ENCODE peak calls at places on chromosomes 13 and 19, in four cellular contexts. U, F, B and T are unnamed samples.

GRCh38 chr19:51610576-51610975 is 19.6 kb downstream of the SIGLEC5 start:
- DNase-seq in U (no peak), F (no peak), B (no peak), T (no peak)

GRCh38 chr13:31803327-31803726 is 64.0 kb downstream of the RXFP2 start:
- DNase-seq in U (no peak), F (no peak), B (no peak), T (no peak)

GRCh38 chr19:13913352-13913751 is 7.4 kb downstream of the CC2D1A start:
- DNase-seq in U (no peak), F (no peak), B (no peak), T (no peak)

GRCh38 chr19:30817965-30818364 is 445.8 kb downstream of the ZNF536 start:
- DNase-seq in U (no peak), F (no peak), B (no peak), T (no peak)

GRCh38 chr13:20495087-20496023 is 30.3 kb downstream of the CRYL1 start:
- DNase-seq in U (peak), F (peak), B (peak), T (peak)

GRCh38 chr19:58033741-58034475 is at the start of gene ZSCAN1:
- DNase-seq in U (peak), F (no peak), B (no peak), T (no peak)

GRCh38 chr19:41702208-41702651 is 6.2 kb upstream of the CEACAM5 start:
- DNase-seq in U (no peak), F (no peak), B (no peak), T (no peak)

GRCh38 chr19:56441206-56441792 is 35.8 kb downstream of the ZNF667 start:
- DNase-seq in U (no peak), F (no peak), B (no peak), T (no peak)

GRCh38 chr19:45200614-45201013 is 22.0 kb downstream of the BLOC1S3 start:
- DNase-seq in U (peak), F (no peak), B (no peak), T (no peak)

GRCh38 chr19:51751655-51752054 is at the start of gene FPR1:
- DNase-seq in U (peak), F (peak), B (no peak), T (no peak)

GRCh38 chr19:9498183-9498902 is at the start of gene ZNF560:
- DNase-seq in U (peak), F (no peak), B (no peak), T (no peak)

GRCh38 chr19:10404888-10405808 is 1.8 kb upstream of the CDC37 start:
- DNase-seq in U (no peak), F (peak), B (no peak), T (peak)

GRCh38 chr13:27131202-27131623 is 40.4 kb downstream of the USP12 start:
- DNase-seq in U (peak), F (no peak), B (peak), T (peak)

GRCh38 chr19:2192862-2193261 is 29.1 kb downstream of the DOT1L start:
- DNase-seq in U (no peak), F (no peak), B (no peak), T (no peak)

GRCh38 chr19:2189880-2190279 is 26.1 kb downstream of the DOT1L start:
- DNase-seq in U (no peak), F (no peak), B (no peak), T (no peak)

GRCh38 chr19:2193807-2194206 is 30.1 kb downstream of the DOT1L start:
- DNase-seq in U (no peak), F (no peak), B (no peak), T (no peak)

GRCh38 chr19:2190848-2191455 is 27.2 kb downstream of the DOT1L start:
- DNase-seq in U (no peak), F (no peak), B (no peak), T (no peak)

DNA sequence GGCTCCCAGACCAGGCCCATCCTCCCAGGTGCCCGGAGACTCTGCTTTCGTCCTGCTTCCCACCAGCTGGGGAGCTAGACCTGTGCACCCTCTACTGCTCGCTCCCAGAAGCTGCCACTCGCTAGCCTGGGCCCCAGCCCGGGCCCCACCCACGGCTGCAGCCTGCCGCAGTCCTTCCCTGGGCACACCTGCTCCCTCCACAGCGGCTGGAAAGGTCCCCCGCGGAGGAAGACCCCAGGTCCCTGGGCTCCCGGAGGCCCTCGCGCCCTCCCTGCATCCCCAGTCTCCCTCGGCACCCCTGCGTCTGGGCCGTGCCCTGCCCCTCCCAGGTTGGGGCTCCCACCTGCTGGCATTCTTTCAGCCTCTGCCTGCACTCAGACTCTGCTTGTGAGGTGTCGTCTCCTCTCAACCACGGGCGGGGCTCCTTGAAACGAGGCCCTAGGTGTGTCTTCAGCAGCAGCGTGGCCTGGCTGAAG is 27.8 kb downstream of the DOT1L start:
- DNase-seq in U (no peak), F (no peak), B (no peak), T (no peak)
- TF ChIP-seq CTCF in U (no peak), F (no peak), B (no peak), T (no peak)

DNA sequence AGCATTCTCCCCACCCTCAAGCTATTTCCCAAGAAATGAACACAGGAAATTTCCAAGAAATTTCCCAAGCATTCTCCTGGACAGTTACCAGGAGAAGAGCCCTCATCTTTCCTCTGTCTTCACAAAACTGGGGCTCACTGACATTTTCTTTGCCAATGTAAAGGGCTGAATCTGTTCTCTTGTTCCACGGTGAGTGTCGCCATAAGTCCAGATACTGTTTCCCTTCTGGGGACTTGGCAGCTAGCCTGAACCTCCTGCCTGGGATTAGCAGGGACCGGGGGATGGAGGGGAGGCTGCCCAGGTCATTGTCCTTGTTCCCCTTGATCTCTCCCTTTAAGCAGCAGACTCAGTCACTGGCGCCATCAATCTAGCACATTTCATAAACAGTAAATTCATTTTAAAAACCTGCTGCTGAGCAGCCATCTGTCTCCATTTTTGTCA is 172.8 kb downstream of the DNAJC15 start:
- DNase-seq in U (peak), F (no peak), B (no peak), T (no peak)
- TF ChIP-seq CTCF in U (no peak), F (no peak), B (no peak), T (no peak)

GRCh38 chr13:99575376-99575775 is 74.1 kb downstream of the TM9SF2 start:
- DNase-seq in U (no peak), F (no peak), B (no peak), T (no peak)

GRCh38 chr13:99580500-99581268 is 79.4 kb downstream of the TM9SF2 start:
- DNase-seq in U (no peak), F (no peak), B (no peak), T (no peak)

GRCh38 chr13:99572921-99573320 is 71.6 kb downstream of the TM9SF2 start:
- DNase-seq in U (peak), F (no peak), B (no peak), T (no peak)

GRCh38 chr13:99582511-99582910 is 81.2 kb downstream of the TM9SF2 start:
- DNase-seq in U (no peak), F (no peak), B (no peak), T (no peak)

GRCh38 chr13:99577934-99578917 is 77.0 kb downstream of the TM9SF2 start:
- DNase-seq in U (peak), F (no peak), B (peak), T (no peak)
- TF ChIP-seq CTCF in U (peak), F (peak), B (peak), T (no peak)

GRCh38 chr19:29665826-29666633 is 769 bp downstream of the PLEKHF1 start:
- DNase-seq in U (peak), F (no peak), B (peak), T (no peak)

GRCh38 chr19:29668746-29669609 is 3.7 kb downstream of the PLEKHF1 start:
- DNase-seq in U (no peak), F (no peak), B (no peak), T (no peak)

GRCh38 chr19:29666634-29667389 is 1.6 kb downstream of the PLEKHF1 start:
- DNase-seq in U (peak), F (no peak), B (no peak), T (no peak)

GRCh38 chr19:29667390-29667783 is 2.1 kb downstream of the PLEKHF1 start:
- DNase-seq in U (no peak), F (no peak), B (no peak), T (no peak)

GRCh38 chr19:29667941-29668340 is 2.7 kb downstream of the PLEKHF1 start:
- DNase-seq in U (no peak), F (peak), B (no peak), T (no peak)
- TF ChIP-seq CTCF in U (no peak), F (peak), B (no peak), T (peak)